ENCODE peak calls at places on chromosomes 11 and 22, in six cellular contexts. One of them, this sample, is unnamed. For H3K9me3 and H3K36me3, the result is how much of the 10 kb centered on the place peaks cover.

GRCh38 chr11:115674176-115674575 is 170.0 kb upstream of the CADM1 start:
- DNase-seq in heart left ventricle: no peak
- DNase-seq in mucosa of descending colon: no peak
- DNase-seq in mesenchymal stem cell: no peak
- DNase-seq in IMR-90: peak
- DNase-seq in CD8-positive, alpha-beta T cell: no peak
- DNase-seq in this sample: no peak

GRCh38 chr11:33500865-33501479 is 199.7 kb downstream of the C11orf91 start:
- DNase-seq in mesenchymal stem cell: peak
- DNase-seq in IMR-90: peak
- DNase-seq in CD8-positive, alpha-beta T cell: no peak
- DNase-seq in heart left ventricle: no peak
- DNase-seq in mucosa of descending colon: peak
- DNase-seq in this sample: peak

GRCh38 chr11:63569570-63569969 is 6.4 kb upstream of the PLAAT2 start:
- DNase-seq in heart left ventricle: no peak
- DNase-seq in IMR-90: no peak
- DNase-seq in mucosa of descending colon: no peak
- DNase-seq in CD8-positive, alpha-beta T cell: no peak
- DNase-seq in mesenchymal stem cell: no peak
- DNase-seq in this sample: no peak

GRCh38 chr11:63682045-63682915 is 980 bp downstream of the RTN3 start:
- DNase-seq in mucosa of descending colon: peak
- DNase-seq in mesenchymal stem cell: peak
- DNase-seq in CD8-positive, alpha-beta T cell: no peak
- DNase-seq in heart left ventricle: peak
- DNase-seq in IMR-90: no peak
- DNase-seq in this sample: peak

GRCh38 chr22:31083923-31084810 is 3.0 kb downstream of the SMTN start:
- DNase-seq in heart left ventricle: no peak
- DNase-seq in CD8-positive, alpha-beta T cell: no peak
- DNase-seq in mesenchymal stem cell: no peak
- DNase-seq in mucosa of descending colon: no peak
- DNase-seq in IMR-90: no peak
- DNase-seq in this sample: no peak

GRCh38 chr11:126547161-126547560 is 191.7 kb downstream of the ST3GAL4 start:
- DNase-seq in CD8-positive, alpha-beta T cell: no peak
- DNase-seq in mucosa of descending colon: no peak
- DNase-seq in mesenchymal stem cell: peak
- DNase-seq in IMR-90: peak
- DNase-seq in heart left ventricle: no peak
- DNase-seq in this sample: no peak

GRCh38 chr22:33859311-33859710 is 61.0 kb downstream of the LARGE1 start:
- DNase-seq in CD8-positive, alpha-beta T cell: no peak
- DNase-seq in IMR-90: no peak
- DNase-seq in mucosa of descending colon: no peak
- DNase-seq in heart left ventricle: no peak
- DNase-seq in mesenchymal stem cell: no peak
- DNase-seq in this sample: no peak

GRCh38 chr11:96235725-96236124 is 107.3 kb downstream of the MAML2 start:
- DNase-seq in heart left ventricle: no peak
- DNase-seq in CD8-positive, alpha-beta T cell: no peak
- DNase-seq in mucosa of descending colon: no peak
- DNase-seq in mesenchymal stem cell: peak
- DNase-seq in IMR-90: peak
- DNase-seq in this sample: no peak

GRCh38 chr22:46135611-46136538 is 14.5 kb upstream of the PPARA start:
- DNase-seq in mucosa of descending colon: no peak
- DNase-seq in heart left ventricle: no peak
- DNase-seq in IMR-90: no peak
- DNase-seq in CD8-positive, alpha-beta T cell: no peak
- DNase-seq in mesenchymal stem cell: no peak
- DNase-seq in this sample: no peak

GRCh38 chr11:66880484-66881211 is 23.8 kb downstream of the LRFN4 start:
- DNase-seq in heart left ventricle: peak
- DNase-seq in mesenchymal stem cell: no peak
- DNase-seq in mucosa of descending colon: no peak
- DNase-seq in IMR-90: peak
- DNase-seq in CD8-positive, alpha-beta T cell: no peak
- DNase-seq in this sample: no peak

GRCh38 chr11:870127-870413 is 27.4 kb downstream of the TSPAN4 start:
- DNase-seq in CD8-positive, alpha-beta T cell: no peak
- DNase-seq in mucosa of descending colon: no peak
- DNase-seq in IMR-90: no peak
- DNase-seq in mesenchymal stem cell: no peak
- DNase-seq in heart left ventricle: no peak
- DNase-seq in this sample: no peak

GRCh38 chr11:88293931-88294330 is 43.6 kb downstream of the CTSC start:
- DNase-seq in mucosa of descending colon: no peak
- DNase-seq in CD8-positive, alpha-beta T cell: no peak
- DNase-seq in IMR-90: peak
- DNase-seq in heart left ventricle: peak
- DNase-seq in mesenchymal stem cell: no peak
- DNase-seq in this sample: peak

GRCh38 chr22:38766076-38766777 is 10.4 kb upstream of the SUN2 start:
- DNase-seq in mucosa of descending colon: peak
- DNase-seq in heart left ventricle: no peak
- DNase-seq in IMR-90: peak
- DNase-seq in CD8-positive, alpha-beta T cell: no peak
- DNase-seq in mesenchymal stem cell: peak
- DNase-seq in this sample: peak

GRCh38 chr11:100557830-100558611 is 129.1 kb upstream of the ARHGAP42 start:
- DNase-seq in mesenchymal stem cell: peak
- DNase-seq in IMR-90: peak
- DNase-seq in CD8-positive, alpha-beta T cell: no peak
- DNase-seq in mucosa of descending colon: peak
- DNase-seq in heart left ventricle: no peak
- DNase-seq in this sample: no peak

GRCh38 chr11:111745719-111746504 is 20.3 kb downstream of the PPP2R1B start:
- DNase-seq in heart left ventricle: no peak
- DNase-seq in CD8-positive, alpha-beta T cell: no peak
- DNase-seq in mucosa of descending colon: no peak
- DNase-seq in mesenchymal stem cell: peak
- DNase-seq in IMR-90: peak
- DNase-seq in this sample: no peak

GRCh38 chr22:45208993-45209838 is 31.5 kb downstream of the KIAA0930 start:
- DNase-seq in CD8-positive, alpha-beta T cell: no peak
- DNase-seq in mucosa of descending colon: no peak
- DNase-seq in mesenchymal stem cell: peak
- DNase-seq in heart left ventricle: no peak
- DNase-seq in IMR-90: peak
- DNase-seq in this sample: peak

GRCh38 chr22:46070722-46071450 is 79.4 kb upstream of the PPARA start:
- DNase-seq in CD8-positive, alpha-beta T cell: no peak
- DNase-seq in mucosa of descending colon: peak
- DNase-seq in IMR-90: peak
- DNase-seq in mesenchymal stem cell: peak
- DNase-seq in heart left ventricle: peak
- DNase-seq in this sample: no peak

GRCh38 chr22:28949788-28950187 is 66.4 kb downstream of the ZNRF3 start:
- DNase-seq in IMR-90: peak
- DNase-seq in mucosa of descending colon: no peak
- DNase-seq in heart left ventricle: no peak
- DNase-seq in mesenchymal stem cell: no peak
- DNase-seq in CD8-positive, alpha-beta T cell: no peak
- DNase-seq in this sample: no peak

GRCh38 chr11:85827768-85828639 is 17.1 kb upstream of the SYTL2 start:
- DNase-seq in mucosa of descending colon: no peak
- DNase-seq in mesenchymal stem cell: peak
- DNase-seq in CD8-positive, alpha-beta T cell: no peak
- DNase-seq in heart left ventricle: no peak
- DNase-seq in IMR-90: peak
- DNase-seq in this sample: no peak

GRCh38 chr22:49992921-49993648 is 19.5 kb downstream of the IL17REL start:
- DNase-seq in CD8-positive, alpha-beta T cell: peak
- DNase-seq in heart left ventricle: peak
- DNase-seq in mesenchymal stem cell: peak
- DNase-seq in mucosa of descending colon: peak
- DNase-seq in IMR-90: peak
- DNase-seq in this sample: peak

DNA sequence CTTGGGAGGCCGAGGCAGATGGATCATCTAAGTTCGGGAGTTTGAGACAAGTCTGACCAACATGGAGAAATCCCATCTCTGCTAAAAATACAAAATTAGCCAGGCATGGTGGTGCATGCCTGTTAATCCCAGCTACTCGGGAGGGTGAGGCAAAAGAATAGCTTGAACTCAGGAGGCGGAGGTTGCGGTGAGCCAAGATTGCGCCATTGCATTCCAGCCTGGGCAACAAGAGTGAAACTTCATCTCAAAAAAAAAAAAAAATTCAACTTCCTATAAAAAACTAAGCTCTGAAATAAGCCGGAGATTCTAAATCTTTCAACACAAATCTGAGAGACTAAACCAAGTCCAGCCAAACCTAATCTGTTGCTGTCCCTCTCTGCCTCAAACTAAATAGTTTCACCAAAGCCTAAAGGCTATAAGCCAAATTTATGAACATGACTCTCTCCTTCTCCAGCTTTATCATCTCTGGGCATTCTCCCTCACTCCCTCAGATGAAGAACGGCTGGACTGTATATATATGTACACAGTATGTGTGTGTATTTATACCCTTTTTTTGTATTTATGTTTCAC is 3.7 kb downstream of the CLNS1A start:
- DNase-seq in mesenchymal stem cell: no peak
- DNase-seq in mucosa of descending colon: no peak
- DNase-seq in IMR-90: no peak
- DNase-seq in heart left ventricle: no peak
- DNase-seq in CD8-positive, alpha-beta T cell: no peak
- DNase-seq in this sample: peak
- H3K4me3 ChIP-seq in mesenchymal stem cell: no peak
- H3K4me3 ChIP-seq in mucosa of descending colon: no peak
- H3K4me3 ChIP-seq in IMR-90: no peak
- H3K4me3 ChIP-seq in heart left ventricle: no peak
- H3K4me3 ChIP-seq in CD8-positive, alpha-beta T cell: no peak
- H3K4me3 ChIP-seq in this sample: peak

GRCh38 chr22:47283616-47284270 is 521.3 kb downstream of the TBC1D22A start:
- DNase-seq in mucosa of descending colon: no peak
- DNase-seq in CD8-positive, alpha-beta T cell: no peak
- DNase-seq in IMR-90: no peak
- DNase-seq in heart left ventricle: no peak
- DNase-seq in mesenchymal stem cell: no peak
- DNase-seq in this sample: no peak
- H3K9me3 ChIP-seq in mucosa of descending colon: under half
- H3K9me3 ChIP-seq in CD8-positive, alpha-beta T cell: under half
- H3K9me3 ChIP-seq in IMR-90: under half
- H3K9me3 ChIP-seq in heart left ventricle: under half
- H3K9me3 ChIP-seq in mesenchymal stem cell: under half
- H3K9me3 ChIP-seq in this sample: under half

GRCh38 chr22:37643225-37643847 is 3.9 kb downstream of the SH3BP1 start:
- DNase-seq in heart left ventricle: peak
- DNase-seq in CD8-positive, alpha-beta T cell: peak
- DNase-seq in mucosa of descending colon: peak
- DNase-seq in IMR-90: peak
- DNase-seq in mesenchymal stem cell: peak
- DNase-seq in this sample: peak

GRCh38 chr22:37639070-37639760 is at the start of gene SH3BP1:
- DNase-seq in mesenchymal stem cell: peak
- DNase-seq in IMR-90: no peak
- DNase-seq in CD8-positive, alpha-beta T cell: no peak
- DNase-seq in mucosa of descending colon: peak
- DNase-seq in heart left ventricle: peak
- DNase-seq in this sample: no peak

GRCh38 chr22:37639771-37640590 is 512 bp downstream of the SH3BP1 start:
- DNase-seq in heart left ventricle: no peak
- DNase-seq in mesenchymal stem cell: peak
- DNase-seq in mucosa of descending colon: no peak
- DNase-seq in CD8-positive, alpha-beta T cell: no peak
- DNase-seq in IMR-90: no peak
- DNase-seq in this sample: no peak

GRCh38 chr22:37640591-37641250 is 1.3 kb downstream of the SH3BP1 start:
- DNase-seq in mesenchymal stem cell: peak
- DNase-seq in IMR-90: no peak
- DNase-seq in heart left ventricle: no peak
- DNase-seq in CD8-positive, alpha-beta T cell: no peak
- DNase-seq in mucosa of descending colon: peak
- DNase-seq in this sample: no peak

DNA sequence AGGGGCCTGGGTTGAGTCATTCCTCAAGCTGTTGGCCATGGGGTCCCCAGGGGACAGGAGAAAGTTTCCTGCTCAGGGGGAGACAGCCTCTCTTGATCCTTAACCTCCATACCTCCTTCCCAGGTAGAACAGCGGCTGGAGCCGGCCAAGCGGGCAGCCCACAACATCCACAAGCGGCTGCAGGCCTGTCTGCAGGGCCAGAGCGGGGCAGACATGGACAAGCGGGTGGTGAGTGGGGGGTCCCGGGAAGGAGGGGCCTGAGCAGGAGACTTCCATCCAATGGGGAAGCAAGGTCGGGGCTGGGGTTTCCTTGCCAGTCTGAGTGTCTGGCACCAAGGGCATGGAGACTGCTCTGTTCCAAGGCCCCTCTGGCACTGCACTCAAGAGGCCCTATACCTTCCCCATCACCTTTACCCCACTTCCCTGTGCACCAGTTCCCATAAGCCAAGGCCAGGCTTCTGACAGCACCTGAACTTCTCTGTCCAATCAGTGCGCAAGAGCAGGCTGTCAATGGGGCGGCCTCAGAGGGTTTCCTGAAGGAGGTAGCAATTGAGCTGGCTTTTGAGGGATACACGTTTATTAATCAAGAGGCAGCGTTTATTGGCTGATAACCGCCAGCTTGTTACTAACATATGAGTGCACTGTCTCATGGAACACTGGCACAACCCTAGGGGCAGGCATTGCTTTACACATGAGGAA is 1.9 kb downstream of the SH3BP1 start:
- DNase-seq in mesenchymal stem cell: no peak
- DNase-seq in IMR-90: no peak
- DNase-seq in heart left ventricle: no peak
- DNase-seq in CD8-positive, alpha-beta T cell: no peak
- DNase-seq in mucosa of descending colon: peak
- DNase-seq in this sample: no peak
- H3K36me3 ChIP-seq in mesenchymal stem cell: under half
- H3K36me3 ChIP-seq in IMR-90: under half
- H3K36me3 ChIP-seq in heart left ventricle: under half
- H3K36me3 ChIP-seq in CD8-positive, alpha-beta T cell: under half
- H3K36me3 ChIP-seq in mucosa of descending colon: under half
- H3K36me3 ChIP-seq in this sample: under half

DNA sequence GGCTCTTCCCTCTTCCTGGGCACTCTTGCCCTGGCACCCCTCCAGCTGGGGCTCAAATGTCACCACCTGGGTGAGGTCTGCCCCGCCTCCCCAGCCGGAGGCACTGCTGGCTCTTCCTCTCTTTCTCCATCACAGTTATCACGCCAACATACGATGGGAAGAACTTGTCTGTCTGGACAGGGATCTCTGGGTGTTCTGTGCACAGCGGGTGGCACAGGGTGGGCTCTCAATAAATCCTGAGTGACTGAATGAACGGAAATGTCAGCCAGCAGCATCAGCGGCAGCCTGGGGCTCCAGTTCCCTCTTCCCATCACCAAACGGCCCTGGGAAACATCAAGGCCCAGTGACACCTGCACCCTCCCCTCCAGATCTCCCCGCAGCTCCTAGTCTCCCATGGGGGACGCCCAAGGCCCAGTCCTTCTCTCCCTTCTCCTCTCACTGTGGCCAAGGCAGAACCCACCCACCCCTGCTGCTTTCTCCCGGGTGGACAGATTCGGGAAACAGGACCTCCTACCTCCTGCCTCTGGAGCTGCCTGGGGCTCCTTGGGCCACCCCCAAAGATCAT is 440 bp upstream of the SLC25A45 start:
- DNase-seq in CD8-positive, alpha-beta T cell: no peak
- DNase-seq in IMR-90: no peak
- DNase-seq in mesenchymal stem cell: no peak
- DNase-seq in heart left ventricle: no peak
- DNase-seq in mucosa of descending colon: peak
- DNase-seq in this sample: no peak
- H3K4me3 ChIP-seq in CD8-positive, alpha-beta T cell: peak
- H3K4me3 ChIP-seq in IMR-90: peak
- H3K4me3 ChIP-seq in mesenchymal stem cell: no peak
- H3K4me3 ChIP-seq in heart left ventricle: peak
- H3K4me3 ChIP-seq in mucosa of descending colon: no peak
- H3K4me3 ChIP-seq in this sample: peak

GRCh38 chr22:47848384-47848920 is 1086.0 kb downstream of the TBC1D22A start:
- DNase-seq in IMR-90: no peak
- DNase-seq in CD8-positive, alpha-beta T cell: no peak
- DNase-seq in heart left ventricle: no peak
- DNase-seq in mucosa of descending colon: no peak
- DNase-seq in mesenchymal stem cell: no peak
- DNase-seq in this sample: no peak
- H3K9me3 ChIP-seq in IMR-90: under half
- H3K9me3 ChIP-seq in CD8-positive, alpha-beta T cell: under half
- H3K9me3 ChIP-seq in heart left ventricle: under half
- H3K9me3 ChIP-seq in mucosa of descending colon: under half
- H3K9me3 ChIP-seq in mesenchymal stem cell: under half
- H3K9me3 ChIP-seq in this sample: under half